ENCODE peak calls at places on chromosomes 4 and X, in six cellular contexts. One of them, this sample, is unnamed.

GRCh38 chr4:139018971-139019758 is 3.6 kb downstream of the NOCT start:
- DNase-seq in fibroblast of the aortic adventitia: peak
- DNase-seq in NCI-H2081: no peak
- DNase-seq in cardiac muscle cell: no peak
- DNase-seq in Peyer's patch: no peak
- DNase-seq in H4: no peak
- DNase-seq in this sample: no peak

GRCh38 chr4:164779811-164780216 is 25.9 kb downstream of the SMIM31 start:
- DNase-seq in fibroblast of the aortic adventitia: peak
- DNase-seq in cardiac muscle cell: peak
- DNase-seq in Peyer's patch: no peak
- DNase-seq in NCI-H2081: peak
- DNase-seq in H4: peak
- DNase-seq in this sample: no peak

GRCh38 chr4:182293836-182294235 is 50.6 kb downstream of the TENM3 start:
- DNase-seq in NCI-H2081: no peak
- DNase-seq in cardiac muscle cell: no peak
- DNase-seq in Peyer's patch: no peak
- DNase-seq in H4: no peak
- DNase-seq in fibroblast of the aortic adventitia: no peak
- DNase-seq in this sample: no peak

GRCh38 chrX:373641-374471 is 12.9 kb downstream of the PPP2R3B start:
- DNase-seq in H4: no peak
- DNase-seq in NCI-H2081: no peak
- DNase-seq in Peyer's patch: no peak
- DNase-seq in fibroblast of the aortic adventitia: no peak
- DNase-seq in cardiac muscle cell: peak
- DNase-seq in this sample: no peak

GRCh38 chr4:85495621-85496020 is 20.7 kb downstream of the ARHGAP24 start:
- DNase-seq in cardiac muscle cell: peak
- DNase-seq in fibroblast of the aortic adventitia: no peak
- DNase-seq in H4: no peak
- DNase-seq in NCI-H2081: no peak
- DNase-seq in Peyer's patch: no peak
- DNase-seq in this sample: no peak

GRCh38 chr4:169070895-169071218 is 60.8 kb upstream of the CBR4 start:
- DNase-seq in cardiac muscle cell: no peak
- DNase-seq in NCI-H2081: peak
- DNase-seq in H4: peak
- DNase-seq in Peyer's patch: no peak
- DNase-seq in fibroblast of the aortic adventitia: no peak
- DNase-seq in this sample: no peak

GRCh38 chr4:89598602-89599001 is 238.4 kb downstream of the SNCA start:
- DNase-seq in cardiac muscle cell: no peak
- DNase-seq in Peyer's patch: no peak
- DNase-seq in fibroblast of the aortic adventitia: peak
- DNase-seq in NCI-H2081: peak
- DNase-seq in H4: peak
- DNase-seq in this sample: no peak

GRCh38 chr4:107997001-107997788 is 7.5 kb downstream of the HADH start:
- DNase-seq in cardiac muscle cell: peak
- DNase-seq in H4: peak
- DNase-seq in Peyer's patch: no peak
- DNase-seq in NCI-H2081: no peak
- DNase-seq in fibroblast of the aortic adventitia: peak
- DNase-seq in this sample: no peak

GRCh38 chr4:185096032-185096653 is 46.9 kb upstream of the SLC25A4 start:
- DNase-seq in H4: peak
- DNase-seq in cardiac muscle cell: peak
- DNase-seq in fibroblast of the aortic adventitia: peak
- DNase-seq in Peyer's patch: no peak
- DNase-seq in NCI-H2081: peak
- DNase-seq in this sample: no peak

GRCh38 chr4:10733016-10733415 is 48.4 kb upstream of the CLNK start:
- DNase-seq in Peyer's patch: no peak
- DNase-seq in NCI-H2081: peak
- DNase-seq in cardiac muscle cell: no peak
- DNase-seq in fibroblast of the aortic adventitia: no peak
- DNase-seq in H4: no peak
- DNase-seq in this sample: no peak

GRCh38 chr4:17490575-17491059 is 21.3 kb downstream of the QDPR start:
- DNase-seq in Peyer's patch: no peak
- DNase-seq in H4: no peak
- DNase-seq in cardiac muscle cell: no peak
- DNase-seq in NCI-H2081: peak
- DNase-seq in fibroblast of the aortic adventitia: no peak
- DNase-seq in this sample: no peak

GRCh38 chr4:19776929-19777328 is 474.8 kb upstream of the SLIT2 start:
- DNase-seq in fibroblast of the aortic adventitia: peak
- DNase-seq in Peyer's patch: no peak
- DNase-seq in H4: no peak
- DNase-seq in NCI-H2081: no peak
- DNase-seq in cardiac muscle cell: no peak
- DNase-seq in this sample: no peak

GRCh38 chr4:110196206-110196870 is 2.1 kb downstream of the ELOVL6 start:
- DNase-seq in Peyer's patch: peak
- DNase-seq in fibroblast of the aortic adventitia: peak
- DNase-seq in cardiac muscle cell: peak
- DNase-seq in NCI-H2081: peak
- DNase-seq in H4: peak
- DNase-seq in this sample: peak

GRCh38 chrX:125505207-125505606 is 185.5 kb downstream of the TEX13C start:
- DNase-seq in Peyer's patch: no peak
- DNase-seq in H4: no peak
- DNase-seq in fibroblast of the aortic adventitia: no peak
- DNase-seq in NCI-H2081: no peak
- DNase-seq in cardiac muscle cell: no peak
- DNase-seq in this sample: no peak

This sample was measured in activated T-helper 9 cell treated with anti-CD3 and anti-CD28 coated beads, Interleukin-2, amount 50 U/mL, for 16 hours.